ENCODE peak calls at places on chromosomes 2 and 18, in ten cellular contexts. M is stimulated activated CD4-positive, alpha-beta T cell treated with anti-CD3 and anti-CD28 coated beads, Interleukin-1b, Interleukin-23, amount 100 ng/mL, for 24 hours; Z is CD4-positive, alpha-beta T cell; V is SW480; U is Calu3; F is MM.1S; H is dorsolateral prefrontal cortex; L is brain microvascular endothelial cell; B is GM10248; Y is astrocyte of the spinal cord. A is an unnamed sample.

GRCh38 chr2:10760794-10761504 is 39.5 kb downstream of the ATP6V1C2 start:
- DNase-seq in U (no peak), Y (no peak), L (no peak), Z (no peak), B (no peak), V (no peak), H (no peak), F (no peak), M (no peak), A (no peak)

GRCh38 chr2:176501652-176502051 is 232.4 kb downstream of the MTX2 start:
- DNase-seq in Y (no peak), U (no peak), M (no peak), V (no peak), H (no peak), Z (no peak), F (no peak), B (no peak), L (no peak), A (no peak)

GRCh38 chr2:175880-176800 is 87.7 kb downstream of the SH3YL1 start:
- DNase-seq in H (no peak), L (no peak), B (no peak), Z (peak; percentile 45), M (no peak), V (peak; percentile 85), Y (no peak), U (no peak), F (no peak), A (no peak)

GRCh38 chr2:43714164-43714563 is 37.9 kb upstream of the C1GALT1C1L start:
- DNase-seq in M (no peak), V (no peak), Y (no peak), B (no peak), L (no peak), Z (no peak), H (no peak), U (no peak), F (no peak), A (peak; percentile 44)

GRCh38 chr18:3706279-3707097 is 256.5 kb downstream of the TGIF1 start:
- DNase-seq in H (no peak), B (no peak), M (no peak), F (no peak), V (no peak), L (peak; percentile 8), Y (no peak), Z (no peak), U (no peak), A (no peak)

GRCh38 chr2:181174880-181175590 is 194.6 kb downstream of the UBE2E3 start:
- DNase-seq in F (no peak), Y (peak; percentile 50), L (peak; percentile 22), V (no peak), U (no peak), H (no peak), Z (no peak), B (no peak), M (no peak), A (no peak)

GRCh38 chr2:179344280-179344961 is 79.8 kb upstream of the SESTD1 start:
- DNase-seq in H (no peak), F (no peak), U (no peak), V (no peak), B (no peak), Y (peak; percentile 49), M (no peak), L (peak; percentile 20), Z (no peak), A (no peak)

GRCh38 chr2:8681786-8682692 is at the start of gene ID2:
- DNase-seq in M (peak; percentile 95), L (peak; percentile 97), B (peak; percentile 98), U (peak; percentile 99), Y (peak; percentile 100), F (peak; percentile 99), H (peak; percentile 99), V (peak; percentile 99), Z (peak; percentile 98), A (peak; percentile 96)

GRCh38 chr18:47265197-47265596 is 13.7 kb upstream of the SKOR2 start:
- DNase-seq in Z (no peak), U (no peak), H (no peak), B (no peak), M (no peak), F (no peak), Y (peak; percentile 59), V (no peak), L (no peak), A (peak; percentile 16)

GRCh38 chr2:120257522-120257921 is 4.9 kb downstream of the RALB start:
- DNase-seq in V (no peak), H (no peak), Z (no peak), L (no peak), M (no peak), Y (no peak), U (no peak), B (no peak), F (peak; percentile 23), A (no peak)

GRCh38 chr18:68428026-68428425 is 286.9 kb downstream of the TMX3 start:
- DNase-seq in U (peak; percentile 10), F (no peak), M (no peak), Z (no peak), H (peak; percentile 36), Y (peak; percentile 90), V (peak; percentile 40), L (peak; percentile 75), B (no peak), A (no peak)

GRCh38 chr2:240851078-240851861 is 17.4 kb upstream of the AGXT start:
- DNase-seq in F (peak; percentile 57), U (peak; percentile 92), Y (peak; percentile 74), H (peak; percentile 93), V (peak; percentile 64), M (peak; percentile 76), Z (peak; percentile 77), B (peak; percentile 89), L (peak; percentile 54), A (peak; percentile 61)

GRCh38 chr2:172724724-172725123 is 10.9 kb upstream of the RAPGEF4 start:
- DNase-seq in V (no peak), F (no peak), B (no peak), U (no peak), M (no peak), Z (no peak), Y (no peak), H (no peak), L (no peak), A (no peak)

GRCh38 chr18:36352384-36352783 is 54.9 kb downstream of the FHOD3 start:
- DNase-seq in H (peak; percentile 53), B (no peak), U (no peak), Y (peak; percentile 90), L (peak; percentile 90), Z (no peak), F (no peak), M (no peak), V (no peak), A (no peak)

GRCh38 chr2:1446281-1446680 is 33.0 kb downstream of the TPO start:
- DNase-seq in F (no peak), V (no peak), H (no peak), Y (no peak), L (no peak), U (no peak), M (no peak), B (no peak), Z (no peak), A (no peak)

A was measured in dermis microvascular lymphatic vessel endothelial cell.